ENCODE peak calls at places on chromosomes 4 and X, in seven cellular contexts. O is mammary epithelial cell, F is A549, I is uterus, E is upper lobe of left lung, A is caudate nucleus, X is OCI-LY7. U is an unnamed sample.

GRCh38 chr4:15457401-15458201 is 12.1 kb upstream of the CC2D2A start:
- DNase-seq in O (no peak), E (no peak), A (no peak), F (peak; percentile 37), X (peak; percentile 65), I (no peak), U (no peak)

GRCh38 chrX:107968623-107969022 is 13.5 kb downstream of the TEX13B start:
- DNase-seq in X (no peak), F (no peak), I (no peak), A (no peak), O (peak; percentile 51), E (no peak), U (no peak)

GRCh38 chr4:32000846-32001488 is 1280.8 kb downstream of the PCDH7 start:
- DNase-seq in E (no peak), F (no peak), X (no peak), I (no peak), A (no peak), O (no peak), U (no peak)

GRCh38 chrX:53250556-53250955 is 25.5 kb upstream of the KDM5C start:
- DNase-seq in E (peak; percentile 57), O (no peak), I (no peak), A (no peak), X (no peak), F (no peak), U (no peak)

GRCh38 chr4:9970399-9971011 is 50.8 kb downstream of the SLC2A9 start:
- DNase-seq in X (peak; percentile 40), I (no peak), F (no peak), E (peak; percentile 52), A (no peak), O (no peak), U (no peak)

GRCh38 chrX:70439016-70439415 is 5.6 kb upstream of the DLG3 start:
- DNase-seq in A (no peak), I (no peak), E (no peak), X (no peak), F (no peak), O (no peak), U (no peak)

GRCh38 chr4:181258569-181258968 is 984.6 kb upstream of the TENM3 start:
- DNase-seq in F (no peak), O (no peak), E (no peak), I (no peak), A (no peak), X (no peak), U (no peak)

GRCh38 chr4:73021634-73022033 is 47.9 kb downstream of the COX18 start:
- DNase-seq in O (peak; percentile 34), E (no peak), X (peak; percentile 49), I (no peak), A (no peak), F (peak; percentile 53), U (no peak)

GRCh38 chrX:136627381-136627780 is 20.6 kb upstream of the CD40LG start:
- DNase-seq in F (no peak), I (no peak), A (no peak), O (no peak), X (no peak), E (no peak), U (no peak)

GRCh38 chr4:96093057-96093456 is 253.2 kb downstream of the PDHA2 start:
- DNase-seq in X (no peak), A (no peak), F (no peak), E (no peak), O (no peak), I (no peak), U (no peak)

GRCh38 chrX:11143931-11144678 is 33.0 kb downstream of the HCCS start:
- DNase-seq in A (peak; percentile 11), E (peak; percentile 34), O (peak; percentile 69), I (peak; percentile 72), F (peak; percentile 77), X (peak; percentile 79), U (no peak)

GRCh38 chr4:156581693-156582092 is 389.9 kb downstream of the PDGFC start:
- DNase-seq in X (no peak), E (no peak), A (no peak), O (no peak), F (no peak), I (no peak), U (no peak)
- H3K27ac ChIP-seq in X (no peak overlapping the region), E (no peak overlapping the region), A (no peak overlapping the region), O (no peak overlapping the region), F (no peak overlapping the region), I (no peak overlapping the region), U (no peak overlapping the region)

GRCh38 chrX:65720580-65720979 is 53.1 kb downstream of the MSN start:
- DNase-seq in F (no peak), I (peak; percentile 47), A (no peak), O (no peak), E (no peak), X (no peak), U (no peak)
- H3K27ac ChIP-seq in F (no peak overlapping the region), I (no peak overlapping the region), A (no peak overlapping the region), O (no peak overlapping the region), E (peak overlapping the region; percentile 40), X (no peak overlapping the region), U (no peak overlapping the region)

GRCh38 chr4:3292571-3293409 is at the start of gene RGS12:
- DNase-seq in O (peak; percentile 90), I (peak; percentile 95), X (peak; percentile 76), E (peak; percentile 99), A (peak; percentile 97), F (peak; percentile 91), U (peak; percentile 69)

GRCh38 chr4:3293410-3294391 is 880 bp downstream of the RGS12 start:
- DNase-seq in F (no peak), O (no peak), E (no peak), I (no peak), A (no peak), X (peak; percentile 5), U (no peak)

GRCh38 chr4:3295837-3296624 is 3.2 kb downstream of the RGS12 start:
- DNase-seq in A (no peak), F (no peak), O (no peak), X (no peak), E (no peak), I (no peak), U (no peak)

GRCh38 chr4:3296651-3297050 is 3.8 kb downstream of the RGS12 start:
- DNase-seq in I (no peak), A (no peak), F (no peak), X (no peak), E (no peak), O (no peak), U (no peak)

DNA sequence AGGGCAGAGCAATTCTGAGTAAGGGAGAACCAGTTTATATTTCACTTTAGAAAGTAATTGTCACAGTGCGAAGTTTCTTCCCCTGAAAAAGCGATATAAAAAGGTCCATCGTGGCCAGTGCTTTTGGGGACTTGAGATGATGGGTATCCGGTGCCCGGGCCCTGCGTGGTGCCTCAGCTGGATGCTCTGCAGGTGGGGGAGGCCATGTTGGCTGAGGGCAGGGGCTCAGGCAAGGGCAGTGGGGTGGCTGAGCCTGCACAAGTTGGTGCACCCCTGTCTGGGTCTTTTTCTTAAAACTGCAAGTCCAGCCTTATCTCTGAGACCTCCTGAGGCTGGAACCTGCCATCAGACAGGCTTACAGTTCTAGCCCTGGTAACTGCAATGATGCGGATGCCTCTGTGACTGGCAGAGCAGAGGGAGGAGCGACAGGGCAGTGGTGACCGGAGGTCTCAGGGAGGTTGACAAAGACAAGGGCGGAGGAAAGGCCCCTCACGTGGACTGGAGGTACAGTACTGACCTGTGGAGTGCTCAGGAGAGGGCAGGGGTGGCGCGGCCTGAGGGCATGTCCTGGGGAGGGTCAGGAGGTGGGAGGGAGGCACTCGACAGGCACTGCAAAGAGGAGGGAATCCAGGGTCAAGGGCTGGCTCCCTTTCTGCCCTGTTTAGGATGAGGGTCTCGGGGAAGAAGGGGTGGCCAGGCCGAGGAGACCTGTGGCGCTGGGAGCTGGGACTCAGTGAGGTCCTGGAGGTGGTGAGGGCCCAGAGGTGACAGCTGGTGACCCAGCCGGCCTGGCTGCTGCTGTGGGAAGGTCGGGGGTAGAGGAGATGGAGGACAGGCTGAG is 1.8 kb downstream of the RGS12 start:
- DNase-seq in I (no peak), X (no peak), E (no peak), O (no peak), F (no peak), A (no peak), U (no peak)
- H3K27ac ChIP-seq in I (peak overlapping the region; percentile 81), X (no peak overlapping the region), E (no peak overlapping the region), O (no peak overlapping the region), F (peak overlapping the region; percentile 97), A (no peak overlapping the region), U (no peak overlapping the region)

DNA sequence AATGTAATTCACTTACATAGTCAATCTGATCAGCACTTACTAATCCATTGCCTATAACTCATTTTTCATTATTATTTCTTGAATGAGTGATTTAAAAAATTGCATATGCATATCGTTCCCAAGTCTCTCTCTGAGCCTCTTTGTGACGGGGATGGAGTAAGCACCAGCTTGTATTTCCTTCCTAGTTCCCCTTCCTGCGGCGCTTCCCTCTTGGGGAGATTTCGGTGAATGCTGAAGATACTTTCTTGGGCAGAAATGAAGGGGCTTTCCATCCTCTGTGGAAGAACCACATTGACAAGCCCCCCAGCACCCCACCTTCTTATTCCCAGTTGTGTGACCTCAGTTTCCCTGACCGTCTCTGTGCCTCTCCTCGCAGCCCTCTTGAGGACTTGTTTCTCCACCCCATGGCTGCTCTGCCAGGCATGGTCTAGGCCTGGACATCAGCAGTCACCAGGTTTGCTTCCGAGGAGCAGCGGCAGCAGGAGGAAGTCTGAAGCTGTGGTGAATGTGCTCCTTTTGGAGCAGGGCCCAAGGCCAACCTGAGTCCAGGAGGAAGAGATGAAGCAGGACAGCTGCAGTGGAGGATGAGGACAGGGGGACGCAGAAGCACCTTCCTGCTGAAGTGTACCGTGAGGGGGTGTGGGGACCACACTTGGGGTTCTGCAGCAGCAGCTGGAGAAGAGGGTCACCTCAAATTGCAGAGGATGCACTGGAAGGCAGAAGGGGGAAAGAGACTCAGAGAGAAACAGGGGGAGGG is 124.9 kb downstream of the IRF2 start:
- DNase-seq in F (no peak), E (no peak), A (no peak), O (no peak), X (no peak), I (no peak), U (no peak)
- H3K27ac ChIP-seq in F (peak overlapping the region; percentile 43), E (peak overlapping the region; percentile 87), A (peak overlapping the region; percentile 46), O (no peak overlapping the region), X (no peak overlapping the region), I (no peak overlapping the region), U (peak overlapping the region; percentile 84)

DNA sequence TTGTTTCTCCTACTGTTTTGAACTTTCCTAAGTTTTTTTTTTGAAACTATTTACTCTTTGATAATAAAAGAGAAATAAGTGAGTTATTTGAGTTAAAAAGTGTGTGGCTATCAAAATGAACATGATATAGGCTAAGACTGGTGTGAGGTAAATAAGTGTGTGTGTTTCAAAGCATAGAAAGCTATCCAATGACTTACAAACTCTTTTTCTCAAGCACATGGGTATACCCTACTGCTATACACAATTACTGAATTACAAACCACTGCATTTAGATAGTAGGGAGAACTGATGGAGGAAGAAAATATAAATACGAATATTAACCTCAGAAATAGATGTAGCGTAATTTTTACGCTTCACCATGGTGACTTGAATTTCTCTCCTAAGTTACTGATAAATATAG is 305.8 kb upstream of the ANXA10 start:
- DNase-seq in A (no peak), F (no peak), O (no peak), X (no peak), I (no peak), E (no peak), U (no peak)
- H3K27ac ChIP-seq in A (no peak overlapping the region), F (no peak overlapping the region), O (no peak overlapping the region), X (no peak overlapping the region), I (no peak overlapping the region), E (no peak overlapping the region), U (no peak overlapping the region)

U was measured in epithelial cell of prostate.